ENCODE peak calls at places on chromosomes 5 and 9, in nine cellular contexts. H is effector memory CD4-positive, alpha-beta T cell; M is prostate gland; I is IMR-90; Z is upper lobe of right lung; F is fibroblast of lung; C is astrocyte; R is colonic mucosa; B is Peyer's patch. X is an unnamed sample. For H3K4me1, the result is how much of the 10 kb centered on the place peaks cover.

GRCh38 chr5:89043676-89044075 is 160.7 kb upstream of the MEF2C start:
- DNase-seq in H (no peak), M (no peak), I (peak), Z (no peak), F (no peak), C (peak), R (no peak), B (no peak), X (no peak)

GRCh38 chr9:138065287-138065686 is 187.7 kb downstream of the CACNA1B start:
- DNase-seq in H (no peak), M (no peak), I (no peak), Z (peak), F (no peak), C (no peak), R (no peak), B (peak), X (no peak)

GRCh38 chr5:158670199-158670598 is 429.5 kb downstream of the EBF1 start:
- DNase-seq in H (no peak), M (no peak), I (no peak), Z (no peak), F (no peak), C (no peak), R (no peak), B (no peak), X (no peak)

GRCh38 chr5:58022055-58022454 is 437.8 kb downstream of the PLK2 start:
- DNase-seq in H (no peak), M (no peak), I (peak), Z (no peak), F (no peak), C (no peak), R (no peak), B (no peak), X (no peak)

GRCh38 chr9:107684224-107684623 is 194.7 kb upstream of the KLF4 start:
- DNase-seq in H (no peak), M (no peak), I (peak), Z (no peak), F (peak), C (peak), R (no peak), B (no peak), X (no peak)

GRCh38 chr5:76732405-76733048 is 16.6 kb downstream of the F2R start:
- DNase-seq in H (peak), M (no peak), I (no peak), Z (no peak), F (no peak), C (no peak), R (no peak), B (no peak), X (no peak)

GRCh38 chr5:150219142-150219541 is 29.3 kb downstream of the SLC6A7 start:
- DNase-seq in H (no peak), M (no peak), I (peak), Z (no peak), F (no peak), C (no peak), R (no peak), B (no peak), X (no peak)

GRCh38 chr9:130465383-130466096 is 20.8 kb downstream of the ASS1 start:
- DNase-seq in H (no peak), M (no peak), I (no peak), Z (no peak), F (no peak), C (no peak), R (no peak), B (no peak), X (no peak)

GRCh38 chr5:68505917-68506860 is 290.6 kb downstream of the PIK3R1 start:
- DNase-seq in H (no peak), M (no peak), I (peak), Z (no peak), F (peak), C (peak), R (peak), B (no peak), X (no peak)

GRCh38 chr9:131310833-131311554 is 21.5 kb downstream of the PLPP7 start:
- DNase-seq in H (peak), M (no peak), I (no peak), Z (no peak), F (no peak), C (no peak), R (no peak), B (peak), X (peak)

GRCh38 chr9:129944501-129945116 is 98.4 kb downstream of the FNBP1 start:
- DNase-seq in H (peak), M (no peak), I (no peak), Z (no peak), F (no peak), C (no peak), R (no peak), B (peak), X (no peak)

GRCh38 chr5:75262278-75262677 is 25.6 kb upstream of the ANKRD31 start:
- DNase-seq in H (no peak), M (no peak), I (no peak), Z (no peak), F (no peak), C (no peak), R (peak), B (no peak), X (no peak)

DNA sequence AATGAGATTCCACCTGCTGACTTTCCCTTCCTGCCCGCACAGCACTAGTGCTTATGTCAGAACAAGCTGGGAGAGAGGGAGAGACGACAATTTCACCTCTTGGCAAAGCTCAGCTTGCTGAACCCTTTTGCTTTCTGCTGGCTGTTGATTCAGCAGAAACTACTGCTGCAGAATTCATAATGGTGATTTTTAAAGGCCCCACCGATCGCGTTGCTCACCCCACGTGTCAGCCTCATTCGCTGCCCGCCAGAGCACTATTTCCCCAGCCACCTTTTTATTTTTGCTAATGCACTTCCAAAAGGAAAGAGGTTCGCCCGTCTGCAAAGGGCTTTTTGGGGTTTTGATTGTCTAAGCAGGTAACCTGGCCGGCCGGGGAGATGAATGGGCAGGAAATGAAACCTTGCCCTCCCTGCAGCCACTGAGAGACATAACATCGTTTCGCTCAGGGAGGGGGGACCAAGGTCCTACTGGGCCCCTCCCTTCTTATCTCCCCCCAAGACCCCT is 1.3 kb downstream of the PPP2R2B start:
- DNase-seq in H (no peak), M (no peak), I (no peak), Z (no peak), F (no peak), C (no peak), R (no peak), B (no peak), X (no peak)
- H3K4me3 ChIP-seq in H (peak), M (peak), I (no peak), Z (peak), F (peak), C (peak), R (peak), B (peak), X (peak)

DNA sequence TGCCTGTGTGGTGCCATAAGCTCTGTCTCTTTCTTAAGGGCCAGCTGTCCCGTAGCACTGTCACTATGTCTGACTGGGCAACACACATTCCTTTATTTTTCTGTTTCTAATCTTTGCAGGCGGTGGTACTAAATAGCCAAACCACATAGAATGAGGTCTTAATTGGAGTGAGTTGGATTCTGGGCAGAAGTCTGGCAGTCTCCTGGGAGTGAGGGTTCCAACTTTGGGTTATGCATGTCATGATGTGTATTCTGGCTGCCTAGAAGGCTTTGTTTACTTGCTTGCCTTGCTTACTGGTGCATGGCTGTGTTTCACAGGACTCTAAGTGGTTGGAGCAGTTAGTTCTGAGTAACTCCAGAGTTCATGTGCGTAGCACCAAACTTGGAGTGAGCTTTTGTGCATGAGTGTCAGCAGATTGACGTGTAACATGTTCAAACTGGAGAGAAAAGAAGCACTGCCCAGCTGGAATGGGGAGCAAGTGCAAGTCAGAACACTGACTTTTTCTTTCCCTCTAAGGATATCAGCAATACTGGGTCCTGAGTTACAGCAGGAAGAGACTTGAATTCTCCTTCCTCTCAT is 185.9 kb downstream of the PCSK1 start:
- DNase-seq in H (no peak), M (peak), I (peak), Z (no peak), F (peak), C (peak), R (no peak), B (no peak), X (peak)
- H3K4me1 ChIP-seq in H (under half), M (under half), I (under half), Z (under half), F (under half), C (under half), R (under half), B (under half), X (under half)

GRCh38 chr5:79020861-79021561 is 35.9 kb upstream of the ARSB start:
- DNase-seq in H (no peak), M (peak), I (peak), Z (peak), F (peak), C (peak), R (peak), B (peak), X (peak)
- H3K4me3 ChIP-seq in H (no peak), M (no peak), I (peak), Z (no peak), F (no peak), C (peak), R (no peak), B (no peak), X (no peak)

GRCh38 chr5:1055896-1056610 is 47.5 kb downstream of the NKD2 start:
- DNase-seq in H (no peak), M (no peak), I (no peak), Z (no peak), F (no peak), C (no peak), R (no peak), B (no peak), X (no peak)

GRCh38 chr5:1057485-1057825 is 48.9 kb downstream of the NKD2 start:
- DNase-seq in H (no peak), M (no peak), I (no peak), Z (no peak), F (no peak), C (no peak), R (no peak), B (no peak), X (no peak)

GRCh38 chr5:1057841-1058548 is 49.4 kb downstream of the NKD2 start:
- DNase-seq in H (no peak), M (no peak), I (no peak), Z (no peak), F (no peak), C (no peak), R (no peak), B (no peak), X (no peak)

GRCh38 chr5:1058549-1058945 is 49.9 kb downstream of the NKD2 start:
- DNase-seq in H (no peak), M (no peak), I (no peak), Z (no peak), F (no peak), C (no peak), R (no peak), B (no peak), X (no peak)

GRCh38 chr5:1056611-1057484 is 48.2 kb downstream of the NKD2 start:
- DNase-seq in H (no peak), M (no peak), I (no peak), Z (no peak), F (no peak), C (no peak), R (no peak), B (no peak), X (no peak)
- H3K4me1 ChIP-seq in H (under half), M (under half), I (under half), Z (under half), F (under half), C (under half), R (under half), B (under half), X (under half)

GRCh38 chr9:113564804-113565237 is 101.3 kb downstream of the RGS3 start:
- DNase-seq in H (no peak), M (peak), I (peak), Z (peak), F (peak), C (peak), R (peak), B (peak), X (peak)
- H3K4me3 ChIP-seq in H (no peak), M (peak), I (peak), Z (peak), F (peak), C (peak), R (peak), B (peak), X (peak)

GRCh38 chr9:93115486-93115885 is 18.6 kb downstream of the NINJ1 start:
- DNase-seq in H (no peak), M (no peak), I (no peak), Z (peak), F (no peak), C (no peak), R (no peak), B (peak), X (no peak)
- H3K4me1 ChIP-seq in H (under half), M (under half), I (under half), Z (under half), F (under half), C (under half), R (under half), B (under half), X (half or more)

GRCh38 chr5:173746050-173746449 is 129.6 kb upstream of the BOD1 start:
- DNase-seq in H (no peak), M (no peak), I (peak), Z (no peak), F (no peak), C (peak), R (no peak), B (no peak), X (no peak)
- H3K4me3 ChIP-seq in H (no peak), M (no peak), I (no peak), Z (no peak), F (no peak), C (no peak), R (no peak), B (no peak), X (no peak)

GRCh38 chr5:80249876-80250275 is 6.0 kb downstream of the SERINC5 start:
- DNase-seq in H (no peak), M (no peak), I (no peak), Z (no peak), F (no peak), C (no peak), R (no peak), B (no peak), X (no peak)
- H3K4me1 ChIP-seq in H (half or more), M (under half), I (under half), Z (half or more), F (under half), C (half or more), R (under half), B (under half), X (half or more)

GRCh38 chr9:134406366-134407122 is 80.3 kb downstream of the RXRA start:
- DNase-seq in H (no peak), M (no peak), I (no peak), Z (no peak), F (no peak), C (no peak), R (no peak), B (no peak), X (no peak)

GRCh38 chr9:134408939-134409737 is 82.9 kb downstream of the RXRA start:
- DNase-seq in H (no peak), M (no peak), I (no peak), Z (no peak), F (no peak), C (no peak), R (no peak), B (no peak), X (no peak)

GRCh38 chr9:134408389-134408788 is 82.1 kb downstream of the RXRA start:
- DNase-seq in H (no peak), M (no peak), I (no peak), Z (no peak), F (no peak), C (no peak), R (no peak), B (no peak), X (no peak)

GRCh38 chr9:134405527-134405926 is 79.3 kb downstream of the RXRA start:
- DNase-seq in H (no peak), M (no peak), I (no peak), Z (no peak), F (no peak), C (no peak), R (no peak), B (no peak), X (no peak)

DNA sequence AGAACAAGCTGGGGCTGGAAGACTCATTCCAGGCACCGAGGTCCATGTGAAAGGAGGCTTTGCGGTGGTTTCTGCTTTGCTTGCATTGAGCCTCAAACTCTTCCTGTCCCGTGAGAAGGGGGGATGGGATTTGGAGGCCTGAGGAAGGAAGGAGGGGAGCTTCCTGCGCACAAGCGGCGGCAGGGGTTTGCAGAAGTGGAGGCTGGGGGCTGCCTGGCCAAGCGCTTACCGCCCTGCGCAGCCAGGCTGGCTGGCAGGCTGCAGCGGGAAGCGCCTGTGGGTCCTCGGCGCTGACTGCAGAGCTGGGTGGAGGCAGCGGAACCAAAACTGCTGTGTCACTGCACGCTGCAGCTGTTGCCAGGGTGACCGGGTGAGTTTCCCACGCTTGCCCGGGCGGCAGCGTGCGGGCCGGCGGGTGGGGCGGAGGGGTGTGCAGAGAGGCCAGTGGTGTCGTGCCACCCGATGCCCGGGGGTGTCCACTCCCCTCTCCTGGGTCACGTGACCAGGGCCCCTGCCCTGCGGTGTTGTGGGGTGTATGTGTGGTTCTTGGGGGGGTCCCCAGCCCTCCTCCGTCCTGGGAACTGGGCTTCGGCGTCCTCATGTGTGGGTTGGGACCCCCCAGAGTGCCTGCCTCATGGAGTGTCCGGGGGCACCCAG is 81.0 kb downstream of the RXRA start:
- DNase-seq in H (peak), M (peak), I (peak), Z (peak), F (peak), C (peak), R (peak), B (peak), X (peak)
- H3K4me3 ChIP-seq in H (peak), M (peak), I (peak), Z (peak), F (peak), C (peak), R (no peak), B (peak), X (peak)

X was measured in stomach.